ENCODE peak calls at places on chromosomes 7 and 10, in seven cellular contexts. C, L, V, P, F, I and B are unnamed samples.

GRCh38 chr10:128211953-128212727 is 85.9 kb upstream of the MKI67 start:
- DNase-seq in C (peak), L (peak), V (peak), P (peak), F (peak), I (peak), B (peak)

GRCh38 chr10:72756674-72757385 is 64.9 kb downstream of the MCU start:
- DNase-seq in C (no peak), L (no peak), V (no peak), P (no peak), F (no peak), I (no peak), B (no peak)

GRCh38 chr10:31032515-31033132 is 959 bp upstream of the ZNF438 start:
- DNase-seq in C (no peak), L (no peak), V (no peak), P (no peak), F (peak), I (no peak), B (no peak)

GRCh38 chr7:116671681-116672595 is at the start of gene MET:
- DNase-seq in C (peak), L (peak), V (peak), P (peak), F (peak), I (peak), B (peak)

GRCh38 chr10:72483452-72483851 is 128.7 kb upstream of the DNAJB12 start:
- DNase-seq in C (no peak), L (no peak), V (no peak), P (no peak), F (no peak), I (no peak), B (no peak)

GRCh38 chr10:47409171-47409865 is 25.2 kb upstream of the ZNF488 start:
- DNase-seq in C (no peak), L (no peak), V (no peak), P (no peak), F (no peak), I (no peak), B (no peak)

GRCh38 chr7:132400667-132401142 is 175.6 kb downstream of the PLXNA4 start:
- DNase-seq in C (no peak), L (no peak), V (peak), P (peak), F (peak), I (no peak), B (no peak)

GRCh38 chr10:31782701-31783100 is 145.9 kb downstream of the ARHGAP12 start:
- DNase-seq in C (no peak), L (no peak), V (no peak), P (no peak), F (no peak), I (no peak), B (no peak)

GRCh38 chr10:16314259-16314658 is 122.6 kb upstream of the PTER start:
- DNase-seq in C (no peak), L (no peak), V (no peak), P (no peak), F (no peak), I (no peak), B (no peak)

GRCh38 chr10:74977913-74978847 is 133.3 kb upstream of the SAMD8 start:
- DNase-seq in C (no peak), L (no peak), V (no peak), P (no peak), F (no peak), I (no peak), B (no peak)

GRCh38 chr10:115861455-115861854 is 411.6 kb downstream of the GFRA1 start:
- DNase-seq in C (no peak), L (no peak), V (no peak), P (no peak), F (no peak), I (no peak), B (no peak)

GRCh38 chr7:96303105-96303685 is 18.7 kb downstream of the SLC25A13 start:
- DNase-seq in C (peak), L (no peak), V (no peak), P (no peak), F (no peak), I (no peak), B (peak)

GRCh38 chr7:70923086-70923845 is 208.7 kb upstream of the GALNT17 start:
- DNase-seq in C (no peak), L (no peak), V (no peak), P (no peak), F (no peak), I (no peak), B (no peak)

GRCh38 chr10:25813511-25813910 is 120.5 kb upstream of the MYO3A start:
- DNase-seq in C (no peak), L (no peak), V (no peak), P (no peak), F (no peak), I (no peak), B (no peak)

GRCh38 chr7:85310301-85310700 is 123.4 kb upstream of the SEMA3D start:
- DNase-seq in C (no peak), L (no peak), V (no peak), P (no peak), F (no peak), I (no peak), B (no peak)

GRCh38 chr7:66837007-66837406 is 84.0 kb upstream of the TMEM248 start:
- DNase-seq in C (no peak), L (no peak), V (no peak), P (no peak), F (no peak), I (no peak), B (peak)

GRCh38 chr10:49539320-49539885 is 482 bp upstream of the ERCC6 start:
- DNase-seq in C (peak), L (no peak), V (peak), P (peak), F (no peak), I (peak), B (peak)
- TF ChIP-seq CTCF in C (peak), L (no peak), V (no peak), P (no peak), F (no peak), I (no peak), B (no peak)

GRCh38 chr10:13787015-13787421 is 200.3 kb downstream of the PRPF18 start:
- DNase-seq in C (no peak), L (no peak), V (no peak), P (no peak), F (no peak), I (no peak), B (no peak)

GRCh38 chr10:13779748-13780147 is 193.0 kb downstream of the PRPF18 start:
- DNase-seq in C (no peak), L (no peak), V (no peak), P (no peak), F (no peak), I (no peak), B (no peak)

GRCh38 chr10:13788701-13789447 is 202.1 kb downstream of the PRPF18 start:
- DNase-seq in C (no peak), L (no peak), V (peak), P (peak), F (peak), I (no peak), B (no peak)

GRCh38 chr10:13788320-13788600 is 201.5 kb downstream of the PRPF18 start:
- DNase-seq in C (no peak), L (no peak), V (no peak), P (no peak), F (no peak), I (no peak), B (no peak)

DNA sequence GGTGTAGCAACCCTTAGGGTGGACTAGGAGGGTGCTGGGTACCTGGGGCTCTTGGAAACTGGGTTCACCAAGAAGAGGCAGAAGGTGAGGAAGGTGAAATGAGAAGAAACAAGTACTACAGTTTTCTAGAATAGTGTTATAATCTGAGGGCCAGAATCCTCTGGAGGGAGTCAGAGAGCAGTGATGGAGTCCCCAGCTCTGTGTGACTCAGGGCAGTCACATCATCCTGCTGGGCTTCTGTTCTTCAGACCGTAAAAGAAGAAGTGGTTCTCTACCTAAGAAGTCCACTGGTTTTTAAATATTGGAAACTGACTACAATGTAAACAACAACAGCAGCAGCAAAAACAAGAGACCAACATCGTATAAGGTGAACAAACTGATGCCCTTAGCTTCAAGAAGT is 197.3 kb downstream of the PRPF18 start:
- DNase-seq in C (no peak), L (no peak), V (no peak), P (no peak), F (no peak), I (no peak), B (peak)
- TF ChIP-seq CTCF in C (no peak), L (no peak), V (no peak), P (no peak), F (no peak), I (no peak), B (no peak)

GRCh38 chr10:108913300-108913699 is 1010.0 kb downstream of the XPNPEP1 start:
- DNase-seq in C (no peak), L (no peak), V (no peak), P (no peak), F (no peak), I (no peak), B (no peak)

GRCh38 chr10:108911814-108912541 is 1011.3 kb downstream of the XPNPEP1 start:
- DNase-seq in C (no peak), L (peak), V (peak), P (no peak), F (peak), I (peak), B (no peak)
- TF ChIP-seq CTCF in C (no peak), L (peak), V (no peak), P (peak), F (peak), I (no peak), B (no peak)

GRCh38 chr10:78424721-78425120 is 391.1 kb downstream of the RPS24 start:
- DNase-seq in C (no peak), L (no peak), V (no peak), P (no peak), F (no peak), I (no peak), B (peak)
- TF ChIP-seq CTCF in C (no peak), L (peak), V (no peak), P (no peak), F (no peak), I (no peak), B (peak)